ENCODE peak calls at places on chromosomes 2 and 18, in eight cellular contexts. One of them, this sample, is unnamed.

GRCh38 chr2:126785236-126785635 is 113.5 kb upstream of the TEX51 start:
- DNase-seq in upper lobe of right lung: peak; percentile 45
- DNase-seq in dorsolateral prefrontal cortex: no peak
- DNase-seq in smooth muscle cell of the brain vasculature: no peak
- DNase-seq in foreskin fibroblast: no peak
- DNase-seq in T-helper 1 cell: no peak
- DNase-seq in natural killer cell treated with Interleukin-12 subunit alpha and Interleukin-12 subunit beta and Interleukin-15 and Interleukin-18, amount 100 ng/mL, for 72 hours: peak; percentile 28
- DNase-seq in HEK293T: no peak
- DNase-seq in this sample: no peak

GRCh38 chr2:100196786-100197494 is 54.5 kb upstream of the AFF3 start:
- DNase-seq in smooth muscle cell of the brain vasculature: no peak
- DNase-seq in HEK293T: no peak
- DNase-seq in T-helper 1 cell: no peak
- DNase-seq in foreskin fibroblast: no peak
- DNase-seq in dorsolateral prefrontal cortex: no peak
- DNase-seq in natural killer cell treated with Interleukin-12 subunit alpha and Interleukin-12 subunit beta and Interleukin-15 and Interleukin-18, amount 100 ng/mL, for 72 hours: no peak
- DNase-seq in upper lobe of right lung: peak; percentile 28
- DNase-seq in this sample: no peak

GRCh38 chr18:32349728-32350395 is 120.8 kb downstream of the GAREM1 start:
- DNase-seq in upper lobe of right lung: no peak
- DNase-seq in HEK293T: peak; percentile 76
- DNase-seq in smooth muscle cell of the brain vasculature: peak; percentile 96
- DNase-seq in natural killer cell treated with Interleukin-12 subunit alpha and Interleukin-12 subunit beta and Interleukin-15 and Interleukin-18, amount 100 ng/mL, for 72 hours: no peak
- DNase-seq in foreskin fibroblast: peak; percentile 88
- DNase-seq in T-helper 1 cell: no peak
- DNase-seq in dorsolateral prefrontal cortex: no peak
- DNase-seq in this sample: peak; percentile 91

GRCh38 chr2:10911291-10912075 is at the start of gene KCNF1:
- DNase-seq in T-helper 1 cell: no peak
- DNase-seq in natural killer cell treated with Interleukin-12 subunit alpha and Interleukin-12 subunit beta and Interleukin-15 and Interleukin-18, amount 100 ng/mL, for 72 hours: no peak
- DNase-seq in foreskin fibroblast: peak; percentile 60
- DNase-seq in dorsolateral prefrontal cortex: peak; percentile 63
- DNase-seq in smooth muscle cell of the brain vasculature: no peak
- DNase-seq in upper lobe of right lung: peak; percentile 62
- DNase-seq in HEK293T: peak; percentile 52
- DNase-seq in this sample: peak; percentile 57

GRCh38 chr2:142561656-142562055 is 315.8 kb upstream of the KYNU start:
- DNase-seq in dorsolateral prefrontal cortex: no peak
- DNase-seq in natural killer cell treated with Interleukin-12 subunit alpha and Interleukin-12 subunit beta and Interleukin-15 and Interleukin-18, amount 100 ng/mL, for 72 hours: no peak
- DNase-seq in foreskin fibroblast: no peak
- DNase-seq in T-helper 1 cell: no peak
- DNase-seq in upper lobe of right lung: peak; percentile 55
- DNase-seq in smooth muscle cell of the brain vasculature: no peak
- DNase-seq in HEK293T: no peak
- DNase-seq in this sample: no peak

GRCh38 chr2:9984217-9984739 is 32.8 kb downstream of the GRHL1 start:
- DNase-seq in upper lobe of right lung: no peak
- DNase-seq in foreskin fibroblast: no peak
- DNase-seq in HEK293T: peak; percentile 74
- DNase-seq in smooth muscle cell of the brain vasculature: no peak
- DNase-seq in dorsolateral prefrontal cortex: no peak
- DNase-seq in T-helper 1 cell: no peak
- DNase-seq in natural killer cell treated with Interleukin-12 subunit alpha and Interleukin-12 subunit beta and Interleukin-15 and Interleukin-18, amount 100 ng/mL, for 72 hours: peak; percentile 67
- DNase-seq in this sample: peak; percentile 48

GRCh38 chr18:692841-693240 is 19.6 kb downstream of the ENOSF1 start:
- DNase-seq in foreskin fibroblast: no peak
- DNase-seq in smooth muscle cell of the brain vasculature: no peak
- DNase-seq in T-helper 1 cell: no peak
- DNase-seq in dorsolateral prefrontal cortex: no peak
- DNase-seq in natural killer cell treated with Interleukin-12 subunit alpha and Interleukin-12 subunit beta and Interleukin-15 and Interleukin-18, amount 100 ng/mL, for 72 hours: no peak
- DNase-seq in upper lobe of right lung: no peak
- DNase-seq in HEK293T: no peak
- DNase-seq in this sample: no peak

GRCh38 chr18:11570770-11571169 is 38.6 kb upstream of the SLC35G4 start:
- DNase-seq in upper lobe of right lung: no peak
- DNase-seq in T-helper 1 cell: no peak
- DNase-seq in dorsolateral prefrontal cortex: no peak
- DNase-seq in foreskin fibroblast: peak; percentile 9
- DNase-seq in smooth muscle cell of the brain vasculature: no peak
- DNase-seq in natural killer cell treated with Interleukin-12 subunit alpha and Interleukin-12 subunit beta and Interleukin-15 and Interleukin-18, amount 100 ng/mL, for 72 hours: no peak
- DNase-seq in HEK293T: no peak
- DNase-seq in this sample: peak; percentile 12

GRCh38 chr2:142040554-142040953 is 90.3 kb downstream of the LRP1B start:
- DNase-seq in natural killer cell treated with Interleukin-12 subunit alpha and Interleukin-12 subunit beta and Interleukin-15 and Interleukin-18, amount 100 ng/mL, for 72 hours: no peak
- DNase-seq in T-helper 1 cell: no peak
- DNase-seq in HEK293T: no peak
- DNase-seq in smooth muscle cell of the brain vasculature: no peak
- DNase-seq in dorsolateral prefrontal cortex: no peak
- DNase-seq in upper lobe of right lung: no peak
- DNase-seq in foreskin fibroblast: no peak
- DNase-seq in this sample: no peak

GRCh38 chr2:70806620-70807019 is 13.8 kb downstream of the CLEC4F start:
- DNase-seq in HEK293T: no peak
- DNase-seq in dorsolateral prefrontal cortex: no peak
- DNase-seq in T-helper 1 cell: no peak
- DNase-seq in natural killer cell treated with Interleukin-12 subunit alpha and Interleukin-12 subunit beta and Interleukin-15 and Interleukin-18, amount 100 ng/mL, for 72 hours: no peak
- DNase-seq in upper lobe of right lung: no peak
- DNase-seq in smooth muscle cell of the brain vasculature: no peak
- DNase-seq in foreskin fibroblast: no peak
- DNase-seq in this sample: no peak

GRCh38 chr18:13893418-13893760 is 21.9 kb downstream of the MC2R start:
- DNase-seq in HEK293T: no peak
- DNase-seq in dorsolateral prefrontal cortex: no peak
- DNase-seq in natural killer cell treated with Interleukin-12 subunit alpha and Interleukin-12 subunit beta and Interleukin-15 and Interleukin-18, amount 100 ng/mL, for 72 hours: no peak
- DNase-seq in foreskin fibroblast: no peak
- DNase-seq in upper lobe of right lung: no peak
- DNase-seq in T-helper 1 cell: no peak
- DNase-seq in smooth muscle cell of the brain vasculature: no peak
- DNase-seq in this sample: no peak

GRCh38 chr2:44479127-44479887 is 117.6 kb downstream of the CAMKMT start:
- DNase-seq in natural killer cell treated with Interleukin-12 subunit alpha and Interleukin-12 subunit beta and Interleukin-15 and Interleukin-18, amount 100 ng/mL, for 72 hours: peak; percentile 63
- DNase-seq in T-helper 1 cell: no peak
- DNase-seq in upper lobe of right lung: no peak
- DNase-seq in dorsolateral prefrontal cortex: no peak
- DNase-seq in HEK293T: peak; percentile 72
- DNase-seq in smooth muscle cell of the brain vasculature: peak; percentile 56
- DNase-seq in foreskin fibroblast: peak; percentile 77
- DNase-seq in this sample: peak; percentile 83

GRCh38 chr2:204340511-204340910 is 204.8 kb upstream of the PARD3B start:
- DNase-seq in T-helper 1 cell: no peak
- DNase-seq in upper lobe of right lung: no peak
- DNase-seq in smooth muscle cell of the brain vasculature: no peak
- DNase-seq in natural killer cell treated with Interleukin-12 subunit alpha and Interleukin-12 subunit beta and Interleukin-15 and Interleukin-18, amount 100 ng/mL, for 72 hours: no peak
- DNase-seq in foreskin fibroblast: no peak
- DNase-seq in dorsolateral prefrontal cortex: no peak
- DNase-seq in HEK293T: no peak
- DNase-seq in this sample: no peak

GRCh38 chr2:15112216-15112615 is 448.9 kb downstream of the NBAS start:
- DNase-seq in natural killer cell treated with Interleukin-12 subunit alpha and Interleukin-12 subunit beta and Interleukin-15 and Interleukin-18, amount 100 ng/mL, for 72 hours: no peak
- DNase-seq in smooth muscle cell of the brain vasculature: peak; percentile 7
- DNase-seq in dorsolateral prefrontal cortex: no peak
- DNase-seq in HEK293T: no peak
- DNase-seq in T-helper 1 cell: no peak
- DNase-seq in upper lobe of right lung: no peak
- DNase-seq in foreskin fibroblast: peak; percentile 1
- DNase-seq in this sample: peak; percentile 19

GRCh38 chr2:75290600-75291140 is 91.3 kb upstream of the TACR1 start:
- DNase-seq in HEK293T: no peak
- DNase-seq in natural killer cell treated with Interleukin-12 subunit alpha and Interleukin-12 subunit beta and Interleukin-15 and Interleukin-18, amount 100 ng/mL, for 72 hours: no peak
- DNase-seq in dorsolateral prefrontal cortex: no peak
- DNase-seq in smooth muscle cell of the brain vasculature: no peak
- DNase-seq in T-helper 1 cell: no peak
- DNase-seq in foreskin fibroblast: peak; percentile 34
- DNase-seq in upper lobe of right lung: no peak
- DNase-seq in this sample: peak; percentile 22

GRCh38 chr2:240441326-240441992 is 6.0 kb downstream of the GPC1 start:
- DNase-seq in HEK293T: no peak
- DNase-seq in smooth muscle cell of the brain vasculature: no peak
- DNase-seq in upper lobe of right lung: no peak
- DNase-seq in T-helper 1 cell: no peak
- DNase-seq in natural killer cell treated with Interleukin-12 subunit alpha and Interleukin-12 subunit beta and Interleukin-15 and Interleukin-18, amount 100 ng/mL, for 72 hours: no peak
- DNase-seq in dorsolateral prefrontal cortex: no peak
- DNase-seq in foreskin fibroblast: no peak
- DNase-seq in this sample: no peak

GRCh38 chr2:128645631-128646030 is 327.0 kb upstream of the HS6ST1 start:
- DNase-seq in foreskin fibroblast: no peak
- DNase-seq in HEK293T: no peak
- DNase-seq in T-helper 1 cell: no peak
- DNase-seq in dorsolateral prefrontal cortex: no peak
- DNase-seq in natural killer cell treated with Interleukin-12 subunit alpha and Interleukin-12 subunit beta and Interleukin-15 and Interleukin-18, amount 100 ng/mL, for 72 hours: no peak
- DNase-seq in smooth muscle cell of the brain vasculature: no peak
- DNase-seq in upper lobe of right lung: peak; percentile 30
- DNase-seq in this sample: no peak

GRCh38 chr2:174336403-174337336 is 1.9 kb downstream of the SP9 start:
- DNase-seq in T-helper 1 cell: no peak
- DNase-seq in smooth muscle cell of the brain vasculature: no peak
- DNase-seq in upper lobe of right lung: peak; percentile 73
- DNase-seq in foreskin fibroblast: no peak
- DNase-seq in dorsolateral prefrontal cortex: no peak
- DNase-seq in natural killer cell treated with Interleukin-12 subunit alpha and Interleukin-12 subunit beta and Interleukin-15 and Interleukin-18, amount 100 ng/mL, for 72 hours: no peak
- DNase-seq in HEK293T: peak; percentile 55
- DNase-seq in this sample: no peak

GRCh38 chr18:12336887-12337286 is 28.8 kb downstream of the TUBB6 start:
- DNase-seq in dorsolateral prefrontal cortex: no peak
- DNase-seq in upper lobe of right lung: no peak
- DNase-seq in T-helper 1 cell: no peak
- DNase-seq in natural killer cell treated with Interleukin-12 subunit alpha and Interleukin-12 subunit beta and Interleukin-15 and Interleukin-18, amount 100 ng/mL, for 72 hours: no peak
- DNase-seq in foreskin fibroblast: peak; percentile 57
- DNase-seq in HEK293T: no peak
- DNase-seq in smooth muscle cell of the brain vasculature: no peak
- DNase-seq in this sample: peak; percentile 43

GRCh38 chr2:21642647-21643046 is 518.9 kb downstream of the TDRD15 start:
- DNase-seq in upper lobe of right lung: no peak
- DNase-seq in dorsolateral prefrontal cortex: no peak
- DNase-seq in HEK293T: no peak
- DNase-seq in natural killer cell treated with Interleukin-12 subunit alpha and Interleukin-12 subunit beta and Interleukin-15 and Interleukin-18, amount 100 ng/mL, for 72 hours: no peak
- DNase-seq in foreskin fibroblast: no peak
- DNase-seq in T-helper 1 cell: no peak
- DNase-seq in smooth muscle cell of the brain vasculature: no peak
- DNase-seq in this sample: no peak

GRCh38 chr18:23864620-23865019 is 149.9 kb upstream of the TTC39C start:
- DNase-seq in HEK293T: no peak
- DNase-seq in natural killer cell treated with Interleukin-12 subunit alpha and Interleukin-12 subunit beta and Interleukin-15 and Interleukin-18, amount 100 ng/mL, for 72 hours: no peak
- DNase-seq in foreskin fibroblast: no peak
- DNase-seq in smooth muscle cell of the brain vasculature: no peak
- DNase-seq in T-helper 1 cell: no peak
- DNase-seq in dorsolateral prefrontal cortex: no peak
- DNase-seq in upper lobe of right lung: no peak
- DNase-seq in this sample: no peak

GRCh38 chr2:158723921-158724802 is 71.0 kb upstream of the DAPL1 start:
- DNase-seq in T-helper 1 cell: no peak
- DNase-seq in smooth muscle cell of the brain vasculature: no peak
- DNase-seq in dorsolateral prefrontal cortex: no peak
- DNase-seq in foreskin fibroblast: no peak
- DNase-seq in natural killer cell treated with Interleukin-12 subunit alpha and Interleukin-12 subunit beta and Interleukin-15 and Interleukin-18, amount 100 ng/mL, for 72 hours: no peak
- DNase-seq in HEK293T: peak; percentile 56
- DNase-seq in upper lobe of right lung: no peak
- DNase-seq in this sample: no peak

GRCh38 chr2:67965246-67965645 is 97.6 kb downstream of the C1D start:
- DNase-seq in smooth muscle cell of the brain vasculature: no peak
- DNase-seq in natural killer cell treated with Interleukin-12 subunit alpha and Interleukin-12 subunit beta and Interleukin-15 and Interleukin-18, amount 100 ng/mL, for 72 hours: no peak
- DNase-seq in HEK293T: no peak
- DNase-seq in T-helper 1 cell: no peak
- DNase-seq in dorsolateral prefrontal cortex: no peak
- DNase-seq in upper lobe of right lung: no peak
- DNase-seq in foreskin fibroblast: peak; percentile 12
- DNase-seq in this sample: no peak

GRCh38 chr18:79738041-79738461 is 58.4 kb downstream of the CTDP1 start:
- DNase-seq in dorsolateral prefrontal cortex: peak; percentile 22
- DNase-seq in T-helper 1 cell: no peak
- DNase-seq in foreskin fibroblast: no peak
- DNase-seq in natural killer cell treated with Interleukin-12 subunit alpha and Interleukin-12 subunit beta and Interleukin-15 and Interleukin-18, amount 100 ng/mL, for 72 hours: no peak
- DNase-seq in smooth muscle cell of the brain vasculature: no peak
- DNase-seq in HEK293T: no peak
- DNase-seq in upper lobe of right lung: peak; percentile 57
- DNase-seq in this sample: no peak

GRCh38 chr2:2747797-2748301 is 416.8 kb upstream of the MYT1L start:
- DNase-seq in natural killer cell treated with Interleukin-12 subunit alpha and Interleukin-12 subunit beta and Interleukin-15 and Interleukin-18, amount 100 ng/mL, for 72 hours: no peak
- DNase-seq in foreskin fibroblast: no peak
- DNase-seq in dorsolateral prefrontal cortex: no peak
- DNase-seq in smooth muscle cell of the brain vasculature: no peak
- DNase-seq in upper lobe of right lung: no peak
- DNase-seq in T-helper 1 cell: no peak
- DNase-seq in HEK293T: no peak
- DNase-seq in this sample: no peak

GRCh38 chr2:233163486-233164103 is 87.9 kb upstream of the ATG16L1 start:
- DNase-seq in upper lobe of right lung: no peak
- DNase-seq in smooth muscle cell of the brain vasculature: peak; percentile 79
- DNase-seq in dorsolateral prefrontal cortex: no peak
- DNase-seq in natural killer cell treated with Interleukin-12 subunit alpha and Interleukin-12 subunit beta and Interleukin-15 and Interleukin-18, amount 100 ng/mL, for 72 hours: no peak
- DNase-seq in T-helper 1 cell: no peak
- DNase-seq in HEK293T: no peak
- DNase-seq in foreskin fibroblast: no peak
- DNase-seq in this sample: no peak

GRCh38 chr2:235514627-235515363 is 21.0 kb downstream of the AGAP1 start:
- DNase-seq in HEK293T: no peak
- DNase-seq in T-helper 1 cell: no peak
- DNase-seq in upper lobe of right lung: no peak
- DNase-seq in smooth muscle cell of the brain vasculature: no peak
- DNase-seq in dorsolateral prefrontal cortex: no peak
- DNase-seq in foreskin fibroblast: no peak
- DNase-seq in natural killer cell treated with Interleukin-12 subunit alpha and Interleukin-12 subunit beta and Interleukin-15 and Interleukin-18, amount 100 ng/mL, for 72 hours: no peak
- DNase-seq in this sample: no peak

GRCh38 chr2:218344755-218345417 is 11.8 kb upstream of the CATIP start:
- DNase-seq in T-helper 1 cell: no peak
- DNase-seq in smooth muscle cell of the brain vasculature: no peak
- DNase-seq in natural killer cell treated with Interleukin-12 subunit alpha and Interleukin-12 subunit beta and Interleukin-15 and Interleukin-18, amount 100 ng/mL, for 72 hours: no peak
- DNase-seq in dorsolateral prefrontal cortex: no peak
- DNase-seq in HEK293T: no peak
- DNase-seq in upper lobe of right lung: no peak
- DNase-seq in foreskin fibroblast: no peak
- DNase-seq in this sample: no peak

GRCh38 chr2:27306136-27306535 is 2.1 kb downstream of the UCN start:
- DNase-seq in HEK293T: no peak
- DNase-seq in natural killer cell treated with Interleukin-12 subunit alpha and Interleukin-12 subunit beta and Interleukin-15 and Interleukin-18, amount 100 ng/mL, for 72 hours: no peak
- DNase-seq in dorsolateral prefrontal cortex: no peak
- DNase-seq in smooth muscle cell of the brain vasculature: no peak
- DNase-seq in foreskin fibroblast: no peak
- DNase-seq in upper lobe of right lung: no peak
- DNase-seq in T-helper 1 cell: no peak
- DNase-seq in this sample: no peak

GRCh38 chr2:109375656-109376055 is 238.1 kb downstream of the SEPTIN10 start:
- DNase-seq in natural killer cell treated with Interleukin-12 subunit alpha and Interleukin-12 subunit beta and Interleukin-15 and Interleukin-18, amount 100 ng/mL, for 72 hours: no peak
- DNase-seq in upper lobe of right lung: peak; percentile 38
- DNase-seq in dorsolateral prefrontal cortex: no peak
- DNase-seq in foreskin fibroblast: no peak
- DNase-seq in T-helper 1 cell: no peak
- DNase-seq in smooth muscle cell of the brain vasculature: no peak
- DNase-seq in HEK293T: no peak
- DNase-seq in this sample: no peak

GRCh38 chr2:5188636-5189035 is 503.5 kb upstream of the SOX11 start:
- DNase-seq in natural killer cell treated with Interleukin-12 subunit alpha and Interleukin-12 subunit beta and Interleukin-15 and Interleukin-18, amount 100 ng/mL, for 72 hours: no peak
- DNase-seq in dorsolateral prefrontal cortex: no peak
- DNase-seq in upper lobe of right lung: no peak
- DNase-seq in smooth muscle cell of the brain vasculature: no peak
- DNase-seq in T-helper 1 cell: no peak
- DNase-seq in HEK293T: no peak
- DNase-seq in foreskin fibroblast: no peak
- DNase-seq in this sample: no peak

GRCh38 chr2:43131890-43132522 is 94.4 kb downstream of the ZFP36L2 start:
- DNase-seq in natural killer cell treated with Interleukin-12 subunit alpha and Interleukin-12 subunit beta and Interleukin-15 and Interleukin-18, amount 100 ng/mL, for 72 hours: no peak
- DNase-seq in upper lobe of right lung: no peak
- DNase-seq in HEK293T: no peak
- DNase-seq in foreskin fibroblast: no peak
- DNase-seq in T-helper 1 cell: no peak
- DNase-seq in smooth muscle cell of the brain vasculature: no peak
- DNase-seq in dorsolateral prefrontal cortex: no peak
- DNase-seq in this sample: no peak

GRCh38 chr2:4246364-4247131 is 543.2 kb downstream of the DCDC2C start:
- DNase-seq in T-helper 1 cell: no peak
- DNase-seq in upper lobe of right lung: no peak
- DNase-seq in smooth muscle cell of the brain vasculature: no peak
- DNase-seq in HEK293T: no peak
- DNase-seq in dorsolateral prefrontal cortex: no peak
- DNase-seq in natural killer cell treated with Interleukin-12 subunit alpha and Interleukin-12 subunit beta and Interleukin-15 and Interleukin-18, amount 100 ng/mL, for 72 hours: no peak
- DNase-seq in foreskin fibroblast: no peak
- DNase-seq in this sample: no peak

GRCh38 chr18:54880706-54881105 is 52.4 kb downstream of the RAB27B start:
- DNase-seq in foreskin fibroblast: peak; percentile 62
- DNase-seq in smooth muscle cell of the brain vasculature: no peak
- DNase-seq in dorsolateral prefrontal cortex: no peak
- DNase-seq in upper lobe of right lung: no peak
- DNase-seq in natural killer cell treated with Interleukin-12 subunit alpha and Interleukin-12 subunit beta and Interleukin-15 and Interleukin-18, amount 100 ng/mL, for 72 hours: no peak
- DNase-seq in T-helper 1 cell: no peak
- DNase-seq in HEK293T: no peak
- DNase-seq in this sample: peak; percentile 35